ENCODE peak calls at places on chromosome 16, in five cellular contexts. O is ovary, Q is transverse colon, P is brain microvascular endothelial cell, R is endodermal cell. V is an unnamed sample. For H3K36me3, the result is how much of the 10 kb centered on the place peaks cover.

GRCh38 chr16:15576960-15577958 is 65.7 kb downstream of the MARF1 start:
- DNase-seq in O (no peak), Q (peak), P (no peak), R (no peak), V (no peak)

GRCh38 chr16:72203401-72203800 is 31.4 kb upstream of the PMFBP1 start:
- DNase-seq in O (no peak), Q (peak), P (peak), R (no peak), V (no peak)

GRCh38 chr16:56514845-56515244 is 5.0 kb downstream of the BBS2 start:
- DNase-seq in O (no peak), Q (no peak), P (no peak), R (no peak), V (no peak)

GRCh38 chr16:192686-193085 is 12.4 kb downstream of the HBQ1 start:
- DNase-seq in O (no peak), Q (no peak), P (no peak), R (no peak), V (no peak)

GRCh38 chr16:2148714-2149629 is 547 bp downstream of the RAB26 start:
- DNase-seq in O (no peak), Q (no peak), P (no peak), R (peak), V (no peak)

GRCh38 chr16:53041196-53041977 is 11.3 kb downstream of the CHD9NB start:
- DNase-seq in O (peak), Q (peak), P (no peak), R (peak), V (no peak)

GRCh38 chr16:22250522-22250921 is 44.4 kb downstream of the EEF2K start:
- DNase-seq in O (no peak), Q (no peak), P (no peak), R (no peak), V (no peak)

GRCh38 chr16:51201604-51202003 is 50.5 kb upstream of the SALL1 start:
- DNase-seq in O (no peak), Q (no peak), P (no peak), R (no peak), V (no peak)

GRCh38 chr16:82034981-82035612 is at the start of gene HSD17B2:
- DNase-seq in O (no peak), Q (peak), P (peak), R (peak), V (no peak)

GRCh38 chr16:79902351-79902750 is 301.8 kb upstream of the MAF start:
- DNase-seq in O (no peak), Q (no peak), P (peak), R (no peak), V (no peak)

GRCh38 chr16:74601131-74601871 is 5.6 kb downstream of the GLG1 start:
- DNase-seq in O (no peak), Q (peak), P (no peak), R (no peak), V (peak)

GRCh38 chr16:2064368-2064945 is 16.7 kb downstream of the TSC2 start:
- DNase-seq in O (no peak), Q (no peak), P (no peak), R (no peak), V (no peak)

GRCh38 chr16:10617662-10618420 is 37.4 kb upstream of the EMP2 start:
- DNase-seq in O (no peak), Q (no peak), P (no peak), R (no peak), V (no peak)

GRCh38 chr16:19559242-19559910 is 3.9 kb downstream of the VPS35L start:
- DNase-seq in O (no peak), Q (no peak), P (peak), R (peak), V (peak)
- H3K4me3 ChIP-seq in O (no peak), Q (no peak), P (no peak), R (no peak), V (no peak)

GRCh38 chr16:67137605-67138004 is 13.2 kb downstream of the B3GNT9 start:
- DNase-seq in O (no peak), Q (no peak), P (no peak), R (no peak), V (no peak)
- H3K36me3 ChIP-seq in O (under half), Q (half or more), P (half or more), R (half or more), V (under half)

GRCh38 chr16:89602273-89602951 is 11.0 kb upstream of the DPEP1 start:
- DNase-seq in O (peak), Q (no peak), P (peak), R (peak), V (peak)

GRCh38 chr16:89600427-89600826 is 13.0 kb upstream of the DPEP1 start:
- DNase-seq in O (no peak), Q (no peak), P (no peak), R (no peak), V (no peak)

GRCh38 chr16:89602952-89603590 is 10.4 kb upstream of the DPEP1 start:
- DNase-seq in O (no peak), Q (no peak), P (no peak), R (no peak), V (no peak)

GRCh38 chr16:89600956-89601355 is 12.5 kb upstream of the DPEP1 start:
- DNase-seq in O (no peak), Q (no peak), P (no peak), R (no peak), V (no peak)

GRCh38 chr16:89601906-89602272 is 11.6 kb upstream of the DPEP1 start:
- DNase-seq in O (no peak), Q (no peak), P (no peak), R (no peak), V (no peak)
- H3K4me3 ChIP-seq in O (no peak), Q (no peak), P (no peak), R (no peak), V (no peak)

GRCh38 chr16:24203675-24204074 is 52.5 kb upstream of the CACNG3 start:
- DNase-seq in O (no peak), Q (no peak), P (no peak), R (no peak), V (no peak)

GRCh38 chr16:24206926-24207325 is 49.2 kb upstream of the CACNG3 start:
- DNase-seq in O (no peak), Q (no peak), P (no peak), R (no peak), V (no peak)

GRCh38 chr16:24204150-24204665 is 51.9 kb upstream of the CACNG3 start:
- DNase-seq in O (no peak), Q (no peak), P (no peak), R (no peak), V (no peak)

GRCh38 chr16:24208710-24209109 is 47.4 kb upstream of the CACNG3 start:
- DNase-seq in O (no peak), Q (no peak), P (no peak), R (peak), V (no peak)
- H3K36me3 ChIP-seq in O (under half), Q (under half), P (under half), R (under half), V (under half)

GRCh38 chr16:80931661-80931984 is 75.1 kb downstream of the CMC2 start:
- DNase-seq in O (no peak), Q (no peak), P (no peak), R (no peak), V (no peak)
- H3K4me3 ChIP-seq in O (peak), Q (no peak), P (peak), R (peak), V (peak)

DNA sequence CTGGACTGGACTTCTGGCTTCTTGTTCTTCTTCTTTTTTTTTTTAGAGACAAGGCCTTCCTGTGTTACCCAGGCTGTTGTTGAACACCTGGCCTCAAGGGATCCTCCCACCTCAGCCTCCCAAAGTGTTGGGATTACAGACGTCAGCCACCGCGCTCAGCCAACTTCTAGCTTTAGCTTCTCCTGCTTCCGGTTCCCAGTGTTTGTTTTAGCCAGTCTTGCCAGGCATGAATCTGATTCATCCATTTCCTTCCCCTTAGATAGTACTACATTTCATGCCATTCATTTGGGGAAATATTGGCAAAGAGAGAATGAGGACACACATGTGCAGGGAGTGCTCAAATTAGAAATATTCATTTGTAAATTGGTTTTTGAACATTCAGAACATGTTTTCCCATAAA is 12.1 kb upstream of the NDUFAB1 start:
- DNase-seq in O (no peak), Q (no peak), P (peak), R (no peak), V (no peak)
- H3K36me3 ChIP-seq in O (under half), Q (under half), P (under half), R (under half), V (under half)

DNA sequence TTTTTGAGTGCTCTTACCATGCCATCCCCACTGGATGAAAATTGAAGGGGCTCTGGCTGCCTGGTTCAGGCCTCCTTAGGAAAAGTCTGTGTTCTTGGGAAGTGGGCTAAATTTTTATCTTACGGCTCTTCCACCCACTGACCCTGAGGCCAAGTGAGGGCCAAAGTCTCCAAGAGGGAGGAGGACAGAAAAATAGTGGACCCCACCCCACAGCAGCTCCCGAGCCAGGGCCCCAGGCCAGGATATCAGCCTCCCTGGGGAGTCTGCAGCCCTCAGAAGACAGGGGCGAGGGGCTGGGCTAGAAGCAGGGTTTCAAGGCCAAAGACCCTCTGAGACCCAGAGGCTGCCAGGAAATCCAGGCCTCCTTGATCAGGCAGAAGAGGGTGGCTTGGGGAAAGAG is 156.2 kb downstream of the ZNF423 start:
- DNase-seq in O (peak), Q (no peak), P (no peak), R (peak), V (no peak)
- H3K4me3 ChIP-seq in O (no peak), Q (no peak), P (no peak), R (no peak), V (no peak)

DNA sequence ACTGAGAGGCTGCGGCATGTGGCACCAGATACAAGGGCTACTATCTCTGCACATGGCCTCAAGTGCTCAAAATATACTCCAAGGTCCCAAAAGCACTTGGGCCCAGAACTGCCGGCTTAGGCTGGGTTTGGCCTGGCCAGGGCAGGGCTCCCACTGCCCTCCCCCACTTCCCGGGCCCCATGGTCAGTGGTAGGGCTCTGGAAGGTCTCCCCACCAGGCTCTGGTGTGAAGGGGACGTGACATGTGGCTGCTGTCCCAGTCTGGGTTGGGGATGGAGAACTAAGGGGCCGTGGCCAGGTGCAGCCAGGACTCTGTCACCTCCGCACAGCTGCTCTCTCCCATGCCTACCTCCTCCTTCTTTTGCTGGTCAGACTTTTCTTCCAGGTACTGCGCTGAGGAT is 5.7 kb upstream of the PAM16 start:
- DNase-seq in O (no peak), Q (no peak), P (no peak), R (no peak), V (no peak)
- H3K36me3 ChIP-seq in O (under half), Q (under half), P (under half), R (under half), V (half or more)

GRCh38 chr16:85448557-85449194 is 164.4 kb upstream of the GSE1 start:
- DNase-seq in O (no peak), Q (peak), P (no peak), R (no peak), V (peak)
- H3K4me3 ChIP-seq in O (no peak), Q (no peak), P (no peak), R (no peak), V (peak)

V was measured in naive thymus-derived CD4-positive, alpha-beta T cell.